ENCODE peak calls at places on chromosomes 16 and 17, in four cellular contexts. One of them, this sample, is unnamed.

GRCh38 chr17:78423961-78424747 is 45.7 kb downstream of the PGS1 start:
- DNase-seq in K562: no peak
- DNase-seq in HL-60: no peak
- DNase-seq in GM12878: no peak
- DNase-seq in this sample: no peak

GRCh38 chr17:72117748-72118587 is 2.9 kb upstream of the SOX9 start:
- DNase-seq in K562: no peak
- DNase-seq in HL-60: no peak
- DNase-seq in GM12878: no peak
- DNase-seq in this sample: no peak

GRCh38 chr16:9484436-9484835 is 393.0 kb downstream of the HAPSTR1 start:
- DNase-seq in K562: no peak
- DNase-seq in HL-60: no peak
- DNase-seq in GM12878: no peak
- DNase-seq in this sample: no peak

GRCh38 chr16:55678061-55678935 is 22.5 kb downstream of the SLC6A2 start:
- DNase-seq in K562: no peak
- DNase-seq in HL-60: no peak
- DNase-seq in GM12878: no peak
- DNase-seq in this sample: no peak

GRCh38 chr17:50469005-50469605 is 425 bp upstream of the CHAD start:
- DNase-seq in K562: no peak
- DNase-seq in HL-60: no peak
- DNase-seq in GM12878: no peak
- DNase-seq in this sample: no peak

GRCh38 chr16:62035115-62036092 is 834 bp downstream of the CDH8 start:
- DNase-seq in K562: no peak
- DNase-seq in HL-60: no peak
- DNase-seq in GM12878: no peak
- DNase-seq in this sample: no peak

GRCh38 chr17:73420897-73421296 is 109.1 kb upstream of the CDC42EP4 start:
- DNase-seq in K562: peak
- DNase-seq in HL-60: no peak
- DNase-seq in GM12878: no peak
- DNase-seq in this sample: no peak

GRCh38 chr16:15966420-15967222 is 17.2 kb downstream of the ABCC1 start:
- DNase-seq in K562: no peak
- DNase-seq in HL-60: no peak
- DNase-seq in GM12878: no peak
- DNase-seq in this sample: no peak

GRCh38 chr16:67648764-67649407 is 3.9 kb downstream of the CARMIL2 start:
- DNase-seq in K562: no peak
- DNase-seq in HL-60: no peak
- DNase-seq in GM12878: no peak
- DNase-seq in this sample: no peak

GRCh38 chr17:7177210-7177953 is 1.8 kb downstream of the ASGR1 start:
- DNase-seq in K562: peak
- DNase-seq in HL-60: no peak
- DNase-seq in GM12878: no peak
- DNase-seq in this sample: peak

GRCh38 chr17:45428954-45429337 is 3.7 kb downstream of the ARHGAP27 start:
- DNase-seq in K562: no peak
- DNase-seq in HL-60: peak
- DNase-seq in GM12878: no peak
- DNase-seq in this sample: no peak

GRCh38 chr17:319266-319665 is 33.3 kb downstream of the RPH3AL start:
- DNase-seq in K562: no peak
- DNase-seq in HL-60: no peak
- DNase-seq in GM12878: no peak
- DNase-seq in this sample: no peak

GRCh38 chr17:7782237-7782636 is 51.8 kb upstream of the KDM6B start:
- DNase-seq in K562: no peak
- DNase-seq in HL-60: no peak
- DNase-seq in GM12878: no peak
- DNase-seq in this sample: no peak

GRCh38 chr17:72008236-72008874 is 112.5 kb upstream of the SOX9 start:
- DNase-seq in K562: no peak
- DNase-seq in HL-60: no peak
- DNase-seq in GM12878: no peak
- DNase-seq in this sample: no peak

DNA sequence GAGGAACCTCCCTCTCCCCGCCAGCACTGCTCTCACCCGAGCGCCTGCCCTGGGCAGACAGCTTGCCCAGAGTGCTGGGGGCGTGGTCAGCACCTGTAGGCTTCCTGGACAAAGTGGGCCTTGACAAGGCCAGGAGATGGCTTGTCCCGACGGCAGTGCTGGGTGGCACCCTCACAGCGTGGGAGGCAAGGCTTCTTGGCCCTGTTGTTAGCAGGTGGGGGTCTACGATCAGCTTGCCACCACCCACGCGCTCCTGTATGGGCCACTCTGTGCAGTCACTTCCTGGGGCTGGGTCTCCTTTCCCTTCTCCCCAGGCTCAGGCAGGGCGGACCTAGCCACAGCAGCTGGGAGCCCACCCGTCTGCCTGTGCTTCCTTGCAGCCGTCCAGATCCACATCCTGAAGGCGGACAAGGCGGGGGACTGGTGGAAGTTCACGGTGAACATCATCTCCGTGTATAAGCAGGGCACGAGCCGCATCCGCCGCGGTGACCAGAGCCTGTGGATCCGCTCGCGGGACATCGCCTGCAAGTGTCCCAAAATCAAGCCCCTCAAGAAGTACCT is 218.0 kb downstream of the NTN1 start:
- DNase-seq in K562: no peak
- DNase-seq in HL-60: no peak
- DNase-seq in GM12878: no peak
- DNase-seq in this sample: no peak
- TF ChIP-seq POLR2AphosphoS5 in K562: no peak
- TF ChIP-seq POLR2AphosphoS5 in HL-60: no peak
- TF ChIP-seq POLR2AphosphoS5 in GM12878: no peak
- TF ChIP-seq POLR2AphosphoS5 in this sample: no peak

DNA sequence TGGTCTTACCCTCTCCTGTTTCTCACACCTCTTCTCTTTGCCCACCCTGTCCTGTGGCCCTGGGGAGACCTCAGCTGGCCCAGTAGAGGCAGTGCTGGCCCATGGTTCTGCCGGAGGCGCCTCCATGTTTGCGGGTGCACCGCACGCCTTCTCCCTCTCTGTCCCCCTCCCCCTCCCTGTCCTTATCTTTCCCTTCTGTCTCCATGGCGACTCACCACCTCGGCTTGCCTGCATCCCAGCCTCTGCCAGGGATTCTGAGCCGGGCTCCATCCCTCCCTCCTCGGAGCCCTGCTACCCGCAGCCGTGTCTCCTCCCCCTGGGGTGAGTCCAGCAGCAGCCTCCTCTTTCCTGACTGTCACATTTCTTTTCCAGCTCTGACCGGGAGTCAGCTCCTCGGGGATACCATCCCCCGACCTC is at the start of gene RNF112:
- DNase-seq in K562: peak
- DNase-seq in HL-60: no peak
- DNase-seq in GM12878: no peak
- DNase-seq in this sample: no peak
- TF ChIP-seq SPI1 in K562: no peak
- TF ChIP-seq SPI1 in HL-60: no peak
- TF ChIP-seq SPI1 in GM12878: no peak
- TF ChIP-seq SPI1 in this sample: no peak

GRCh38 chr16:22220714-22221113 is 14.6 kb downstream of the EEF2K start:
- DNase-seq in K562: no peak
- DNase-seq in HL-60: no peak
- DNase-seq in GM12878: no peak
- DNase-seq in this sample: no peak
- TF ChIP-seq POLR2AphosphoS5 in K562: no peak
- TF ChIP-seq POLR2AphosphoS5 in HL-60: no peak
- TF ChIP-seq POLR2AphosphoS5 in GM12878: no peak
- TF ChIP-seq POLR2AphosphoS5 in this sample: no peak

DNA sequence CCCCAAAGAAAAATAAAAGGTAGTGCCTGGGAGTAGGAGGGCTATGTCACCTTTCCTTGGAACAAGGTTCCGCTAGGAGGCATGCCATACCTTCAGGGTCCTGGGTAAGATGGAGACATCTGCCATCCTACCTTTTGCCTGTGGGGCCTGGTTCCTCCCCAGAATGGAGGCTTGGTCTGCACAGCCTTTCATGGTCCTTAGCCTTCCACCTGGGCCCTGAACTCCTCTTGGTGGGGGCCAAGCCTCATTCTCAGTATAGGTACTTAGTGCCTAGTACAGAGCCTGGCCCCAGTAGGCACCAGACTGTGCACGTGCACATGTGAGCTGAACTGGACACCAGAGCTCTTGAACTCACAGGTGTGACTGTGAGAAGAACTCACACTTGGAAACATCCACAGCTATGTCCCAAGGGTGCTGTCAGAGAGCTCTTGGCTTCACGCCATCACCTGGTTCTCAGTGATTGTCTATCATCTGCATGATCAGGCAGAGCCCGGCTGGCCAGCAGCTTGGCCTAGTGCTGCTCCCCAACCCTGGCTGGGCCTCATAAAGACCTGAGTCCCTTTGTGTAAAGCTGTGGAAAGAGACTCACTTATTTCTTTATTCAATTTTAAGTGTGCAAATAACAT is 143.2 kb downstream of the SOCS1 start:
- DNase-seq in K562: peak
- DNase-seq in HL-60: no peak
- DNase-seq in GM12878: peak
- DNase-seq in this sample: no peak
- TF ChIP-seq SPI1 in K562: no peak
- TF ChIP-seq SPI1 in HL-60: no peak
- TF ChIP-seq SPI1 in GM12878: no peak
- TF ChIP-seq SPI1 in this sample: no peak

GRCh38 chr17:66580178-66580577 is 254.7 kb upstream of the CACNG5 start:
- DNase-seq in K562: no peak
- DNase-seq in HL-60: no peak
- DNase-seq in GM12878: no peak
- DNase-seq in this sample: no peak
- TF ChIP-seq POLR2AphosphoS5 in K562: no peak
- TF ChIP-seq POLR2AphosphoS5 in HL-60: no peak
- TF ChIP-seq POLR2AphosphoS5 in GM12878: no peak
- TF ChIP-seq POLR2AphosphoS5 in this sample: no peak

DNA sequence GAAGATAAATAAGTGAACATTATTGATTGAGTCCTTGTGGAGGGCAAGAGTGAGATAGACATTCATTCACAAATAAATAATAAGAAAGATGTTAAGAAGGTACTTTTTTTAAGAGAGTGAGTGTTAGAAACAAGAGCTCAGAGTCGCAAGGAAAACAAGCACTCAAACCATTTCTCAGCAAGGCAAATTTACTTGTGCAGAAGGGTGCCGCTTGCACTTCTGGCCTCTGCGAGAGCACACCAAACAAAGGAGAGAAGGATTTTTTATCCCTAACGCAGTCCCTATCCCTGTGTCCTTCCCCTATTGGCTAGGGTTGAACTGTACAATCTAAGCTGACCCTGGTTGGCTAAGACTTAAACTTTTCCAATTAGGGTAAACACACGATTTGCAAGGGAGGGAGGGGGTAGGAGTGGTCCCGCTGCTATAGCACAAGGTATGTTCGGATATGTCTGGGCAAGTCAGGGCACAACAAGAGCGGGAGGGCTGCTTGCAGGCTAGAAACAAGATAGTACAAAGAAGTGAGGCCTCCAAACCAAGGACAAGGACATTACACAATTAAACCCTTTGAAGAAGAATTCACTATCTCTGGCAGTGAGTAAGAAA is 156.2 kb downstream of the PPM1E start:
- DNase-seq in K562: no peak
- DNase-seq in HL-60: no peak
- DNase-seq in GM12878: no peak
- DNase-seq in this sample: no peak
- TF ChIP-seq SPI1 in K562: no peak
- TF ChIP-seq SPI1 in HL-60: no peak
- TF ChIP-seq SPI1 in GM12878: no peak
- TF ChIP-seq SPI1 in this sample: no peak

GRCh38 chr16:23504453-23505179 is 5.7 kb downstream of the GGA2 start:
- DNase-seq in K562: peak
- DNase-seq in HL-60: peak
- DNase-seq in GM12878: peak
- DNase-seq in this sample: peak
- TF ChIP-seq POLR2AphosphoS5 in K562: no peak
- TF ChIP-seq POLR2AphosphoS5 in HL-60: no peak
- TF ChIP-seq POLR2AphosphoS5 in GM12878: no peak
- TF ChIP-seq POLR2AphosphoS5 in this sample: peak

GRCh38 chr17:2108170-2108569 is 53.3 kb downstream of the HIC1 start:
- DNase-seq in K562: no peak
- DNase-seq in HL-60: no peak
- DNase-seq in GM12878: no peak
- DNase-seq in this sample: no peak
- TF ChIP-seq SPI1 in K562: no peak
- TF ChIP-seq SPI1 in HL-60: no peak
- TF ChIP-seq SPI1 in GM12878: no peak
- TF ChIP-seq SPI1 in this sample: no peak